ENCODE peak calls at places on chromosomes 4 and X, in eight cellular contexts. M is GM06990, H is PC-3, L is sigmoid colon, E is Panc1, T is heart left ventricle, N is mesothelial cell of epicardium, C is neural progenitor cell. F is an unnamed sample.

GRCh38 chr4:159273126-159273438 is 170.2 kb downstream of the RAPGEF2 start:
- DNase-seq in M (no peak), H (no peak), L (no peak), E (no peak), T (no peak), N (no peak), C (no peak), F (no peak)

GRCh38 chrX:130658310-130658709 is 244.7 kb downstream of the ENOX2 start:
- DNase-seq in M (no peak), H (no peak), L (no peak), E (no peak), T (no peak), N (no peak), C (no peak), F (no peak)

GRCh38 chrX:136863826-136864225 is 16.7 kb downstream of the RBMX start:
- DNase-seq in M (no peak), H (no peak), L (no peak), E (no peak), T (no peak), N (no peak), C (no peak), F (no peak)

GRCh38 chr4:37685726-37686372 is 327 bp downstream of the RELL1 start:
- DNase-seq in M (no peak), H (peak), L (peak), E (no peak), T (no peak), N (peak), C (peak), F (peak)

GRCh38 chrX:155612312-155613224 is at the start of gene TMLHE:
- DNase-seq in M (peak), H (no peak), L (peak), E (no peak), T (peak), N (peak), C (peak), F (peak)

GRCh38 chrX:15679246-15679645 is 14.6 kb upstream of the CLTRN start:
- DNase-seq in M (no peak), H (no peak), L (no peak), E (no peak), T (no peak), N (no peak), C (no peak), F (no peak)

GRCh38 chr4:73869130-73870055 is at the start of gene CXCL1:
- DNase-seq in M (no peak), H (peak), L (peak), E (no peak), T (peak), N (peak), C (peak), F (no peak)

GRCh38 chr4:158671665-158671914 is at the start of gene C4orf46:
- DNase-seq in M (no peak), H (peak), L (no peak), E (no peak), T (no peak), N (no peak), C (no peak), F (no peak)

GRCh38 chr4:6909970-6910339 is 329 bp downstream of the TBC1D14 start:
- DNase-seq in M (no peak), H (peak), L (no peak), E (no peak), T (peak), N (peak), C (peak), F (no peak)

GRCh38 chrX:24231169-24231568 is 81.6 kb downstream of the ZFX start:
- DNase-seq in M (no peak), H (peak), L (no peak), E (no peak), T (no peak), N (no peak), C (no peak), F (no peak)

GRCh38 chrX:24355095-24355494 is 5.3 kb upstream of the SUPT20HL1 start:
- DNase-seq in M (no peak), H (no peak), L (no peak), E (no peak), T (no peak), N (no peak), C (no peak), F (no peak)

GRCh38 chrX:63961964-63962363 is 176.9 kb upstream of the ARHGEF9 start:
- DNase-seq in M (no peak), H (no peak), L (no peak), E (no peak), T (no peak), N (no peak), C (no peak), F (no peak)

GRCh38 chr4:14920759-14921313 is 81.4 kb upstream of the CPEB2 start:
- DNase-seq in M (no peak), H (no peak), L (no peak), E (no peak), T (no peak), N (no peak), C (peak), F (no peak)

GRCh38 chr4:174284181-174284886 is 623 bp downstream of the CEP44 start:
- DNase-seq in M (no peak), H (peak), L (no peak), E (peak), T (no peak), N (no peak), C (peak), F (no peak)

GRCh38 chr4:104625706-104626105 is 131.0 kb upstream of the CXXC4 start:
- DNase-seq in M (no peak), H (no peak), L (no peak), E (no peak), T (no peak), N (no peak), C (no peak), F (no peak)

GRCh38 chr4:186192068-186192751 is 843 bp downstream of the CYP4V2 start:
- DNase-seq in M (no peak), H (peak), L (peak), E (no peak), T (peak), N (peak), C (peak), F (no peak)

GRCh38 chr4:105780176-105780575 is 71.6 kb downstream of the GSTCD start:
- DNase-seq in M (no peak), H (no peak), L (no peak), E (no peak), T (no peak), N (no peak), C (no peak), F (no peak)

GRCh38 chr4:172996571-172997216 is 171.9 kb upstream of the GALNT7 start:
- DNase-seq in M (no peak), H (peak), L (no peak), E (no peak), T (no peak), N (no peak), C (no peak), F (no peak)

GRCh38 chr4:26039950-26040349 is 125.9 kb downstream of the SMIM20 start:
- DNase-seq in M (no peak), H (no peak), L (peak), E (no peak), T (no peak), N (no peak), C (no peak), F (no peak)

GRCh38 chr4:111806331-111806730 is 338.9 kb upstream of the FAM241A start:
- DNase-seq in M (no peak), H (peak), L (no peak), E (no peak), T (no peak), N (no peak), C (peak), F (no peak)

GRCh38 chrX:45952030-45952429 is 593.2 kb downstream of the ZNF674 start:
- DNase-seq in M (no peak), H (peak), L (no peak), E (no peak), T (no peak), N (no peak), C (no peak), F (no peak)

GRCh38 chr4:110208419-110208818 is 10.0 kb upstream of the ELOVL6 start:
- DNase-seq in M (no peak), H (no peak), L (no peak), E (no peak), T (no peak), N (no peak), C (no peak), F (no peak)

GRCh38 chrX:63686878-63687714 is 97.9 kb downstream of the ARHGEF9 start:
- DNase-seq in M (peak), H (peak), L (no peak), E (peak), T (no peak), N (no peak), C (peak), F (no peak)

GRCh38 chrX:24014388-24015018 is 12.5 kb downstream of the KLHL15 start:
- DNase-seq in M (no peak), H (no peak), L (no peak), E (no peak), T (no peak), N (no peak), C (no peak), F (no peak)

GRCh38 chr4:76723373-76723772 is 174.6 kb downstream of the SOWAHB start:
- DNase-seq in M (no peak), H (peak), L (no peak), E (no peak), T (no peak), N (no peak), C (no peak), F (no peak)

GRCh38 chr4:1512081-1512737 is 106.0 kb upstream of the NKX1-1 start:
- DNase-seq in M (no peak), H (no peak), L (no peak), E (no peak), T (no peak), N (no peak), C (no peak), F (no peak)

GRCh38 chr4:1513936-1514483 is 107.8 kb upstream of the NKX1-1 start:
- DNase-seq in M (no peak), H (no peak), L (no peak), E (no peak), T (no peak), N (no peak), C (no peak), F (no peak)

GRCh38 chr4:1511441-1512041 is 105.3 kb upstream of the NKX1-1 start:
- DNase-seq in M (no peak), H (peak), L (no peak), E (no peak), T (peak), N (no peak), C (no peak), F (no peak)

GRCh38 chr4:1514612-1515011 is 108.4 kb upstream of the NKX1-1 start:
- DNase-seq in M (no peak), H (no peak), L (no peak), E (no peak), T (no peak), N (no peak), C (no peak), F (no peak)

DNA sequence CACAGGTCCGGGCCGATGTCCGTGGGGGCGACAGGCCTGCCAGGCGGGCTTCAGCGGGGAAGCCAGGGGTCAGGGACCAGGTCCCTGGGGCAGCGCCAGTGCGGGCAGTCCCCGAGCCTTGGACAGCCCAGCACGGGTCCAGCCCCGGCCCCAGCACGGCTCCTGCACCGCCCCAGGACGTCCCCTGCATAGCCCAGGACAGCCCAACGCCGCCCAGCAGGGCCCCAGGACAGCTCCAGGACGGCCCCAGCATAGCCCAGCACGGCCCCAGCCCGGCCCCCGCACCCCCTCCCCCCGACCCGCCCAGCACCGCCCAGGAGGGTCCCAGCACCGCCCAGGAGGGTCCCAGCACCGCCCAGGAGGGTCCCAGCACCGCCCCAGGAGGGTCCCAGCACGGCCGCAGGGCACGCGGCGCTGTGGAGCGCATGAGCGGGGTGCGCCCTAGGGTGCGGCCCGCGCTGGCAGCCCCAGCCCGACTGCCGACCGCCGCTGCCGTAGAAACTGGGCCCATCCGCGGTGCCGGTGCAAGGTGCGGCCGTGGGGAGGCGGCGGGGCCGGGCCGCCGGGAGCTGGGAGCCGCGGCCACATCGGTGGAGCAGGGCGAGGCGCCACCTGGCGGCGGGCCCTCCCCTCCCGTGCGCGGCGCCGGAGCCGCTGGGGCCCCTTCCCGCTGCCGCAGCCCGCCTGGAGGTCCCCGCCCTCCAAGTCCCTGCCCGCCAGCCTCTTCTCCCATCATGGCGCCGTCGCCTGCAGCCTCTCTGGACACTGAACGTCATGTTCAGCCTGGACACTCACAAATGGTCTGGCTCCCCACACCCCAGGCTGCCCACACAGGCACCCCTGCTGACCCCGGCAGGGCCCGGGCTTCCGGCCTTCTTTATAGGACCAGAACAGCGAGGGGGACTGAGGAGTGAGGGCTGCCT is 106.8 kb upstream of the NKX1-1 start:
- DNase-seq in M (no peak), H (peak), L (no peak), E (no peak), T (peak), N (peak), C (peak), F (no peak)
- TF ChIP-seq CTCF in M (no peak), H (peak), L (no peak), E (peak), T (peak), N (peak), C (peak), F (peak)

GRCh38 chr4:24032371-24032989 is 142.6 kb upstream of the PPARGC1A start:
- DNase-seq in M (no peak), H (no peak), L (no peak), E (no peak), T (peak), N (no peak), C (peak), F (no peak)
- TF ChIP-seq CTCF in M (peak), H (no peak), L (no peak), E (no peak), T (peak), N (no peak), C (peak), F (peak)

GRCh38 chrX:11908371-11908770 is 150.3 kb downstream of the MSL3 start:
- DNase-seq in M (peak), H (peak), L (no peak), E (no peak), T (no peak), N (no peak), C (peak), F (no peak)
- TF ChIP-seq CTCF in M (peak), H (peak), L (no peak), E (peak), T (no peak), N (no peak), C (peak), F (peak)

GRCh38 chrX:8323356-8323755 is 141.3 kb upstream of the VCX3B start:
- DNase-seq in M (no peak), H (peak), L (no peak), E (no peak), T (no peak), N (no peak), C (no peak), F (no peak)
- TF ChIP-seq CTCF in M (peak), H (peak), L (no peak), E (no peak), T (no peak), N (no peak), C (no peak), F (no peak)

GRCh38 chrX:124023838-124024238 is 62.3 kb downstream of the STAG2 start:
- DNase-seq in M (no peak), H (no peak), L (no peak), E (no peak), T (no peak), N (no peak), C (no peak), F (no peak)

GRCh38 chrX:124015721-124016120 is 54.2 kb downstream of the STAG2 start:
- DNase-seq in M (no peak), H (no peak), L (no peak), E (no peak), T (no peak), N (no peak), C (no peak), F (no peak)

DNA sequence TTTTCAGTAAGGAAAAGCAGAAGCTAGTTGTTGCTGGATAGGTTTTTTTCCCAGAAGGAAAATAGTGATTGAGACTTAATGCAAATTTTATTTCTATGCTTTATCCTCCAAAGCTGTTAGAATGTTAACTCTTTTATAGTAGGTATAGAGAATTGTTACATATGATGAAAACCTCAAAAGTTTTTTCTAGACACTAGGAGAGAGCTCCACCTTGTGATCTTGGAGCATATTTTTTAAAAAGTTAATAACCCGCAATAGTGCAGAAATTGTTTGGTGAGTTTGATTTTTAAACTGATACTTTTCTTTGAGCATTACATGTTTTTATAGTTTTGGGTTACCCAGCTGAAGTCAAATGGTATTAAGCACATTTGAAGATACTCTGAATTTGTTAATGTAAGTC is 56.5 kb downstream of the STAG2 start:
- DNase-seq in M (no peak), H (peak), L (no peak), E (no peak), T (no peak), N (no peak), C (no peak), F (no peak)
- TF ChIP-seq CTCF in M (no peak), H (peak), L (no peak), E (no peak), T (no peak), N (no peak), C (no peak), F (no peak)

GRCh38 chr4:128342762-128343161 is 55.1 kb upstream of the PGRMC2 start:
- DNase-seq in M (no peak), H (no peak), L (no peak), E (no peak), T (no peak), N (no peak), C (no peak), F (no peak)
- TF ChIP-seq CTCF in M (no peak), H (no peak), L (no peak), E (no peak), T (no peak), N (no peak), C (no peak), F (no peak)